ENCODE peak calls at places on chromosome 20, in four cellular contexts. U is epithelial cell of prostate, K is left lung, Y is uterus. F is an unnamed sample.

GRCh38 chr20:38723069-38723981 is 961 bp upstream of the SLC32A1 start:
- DNase-seq in U (no peak), K (no peak), Y (no peak), F (no peak)

GRCh38 chr20:62921119-62921687 is 5.1 kb downstream of the DIDO1 start:
- DNase-seq in U (no peak), K (no peak), Y (no peak), F (peak; percentile 75)

GRCh38 chr20:58515240-58516212 is at the start of gene APCDD1L:
- DNase-seq in U (peak; percentile 39), K (no peak), Y (no peak), F (peak; percentile 68)

GRCh38 chr20:15220778-15221565 is 883.6 kb upstream of the FLRT3 start:
- DNase-seq in U (peak; percentile 22), K (no peak), Y (no peak), F (no peak)

GRCh38 chr20:50118203-50118602 is 5.3 kb upstream of the UBE2V1 start:
- DNase-seq in U (no peak), K (no peak), Y (no peak), F (no peak)

GRCh38 chr20:37773260-37773825 is 79.5 kb downstream of the CTNNBL1 start:
- DNase-seq in U (no peak), K (no peak), Y (no peak), F (no peak)

GRCh38 chr20:23435675-23436539 is 3.6 kb upstream of the CSTL1 start:
- DNase-seq in U (no peak), K (no peak), Y (no peak), F (no peak)

GRCh38 chr20:34052414-34052813 is 58.7 kb downstream of the RALY start:
- DNase-seq in U (no peak), K (no peak), Y (no peak), F (no peak)

GRCh38 chr20:51275816-51276215 is 252.9 kb upstream of the KCNG1 start:
- DNase-seq in U (no peak), K (no peak), Y (peak; percentile 35), F (no peak)

GRCh38 chr20:48411906-48412305 is 415.9 kb downstream of the PREX1 start:
- DNase-seq in U (no peak), K (no peak), Y (no peak), F (no peak)

GRCh38 chr20:10798811-10799210 is 125.0 kb upstream of the JAG1 start:
- DNase-seq in U (peak; percentile 73), K (no peak), Y (no peak), F (no peak)

GRCh38 chr20:14568225-14568624 is 230.8 kb upstream of the FLRT3 start:
- DNase-seq in U (no peak), K (no peak), Y (no peak), F (no peak)

GRCh38 chr20:24584538-24585356 is 115.3 kb downstream of the SYNDIG1 start:
- DNase-seq in U (no peak), K (no peak), Y (no peak), F (no peak)

GRCh38 chr20:7152071-7152470 is 384.6 kb downstream of the BMP2 start:
- DNase-seq in U (peak; percentile 58), K (no peak), Y (no peak), F (no peak)

GRCh38 chr20:13468166-13468565 is 170.6 kb downstream of the TASP1 start:
- DNase-seq in U (no peak), K (no peak), Y (no peak), F (no peak)

GRCh38 chr20:23655551-23656211 is 17.9 kb upstream of the CST3 start:
- DNase-seq in U (no peak), K (peak; percentile 91), Y (peak; percentile 55), F (peak; percentile 90)

GRCh38 chr20:38842017-38842416 is 36.5 kb downstream of the PPP1R16B start:
- DNase-seq in U (no peak), K (no peak), Y (no peak), F (no peak)

GRCh38 chr20:8796088-8796665 is 272.7 kb upstream of the PLCB4 start:
- DNase-seq in U (no peak), K (no peak), Y (no peak), F (no peak)

GRCh38 chr20:38151455-38151854 is 13.6 kb downstream of the TGM2 start:
- DNase-seq in U (no peak), K (no peak), Y (no peak), F (peak; percentile 17)

GRCh38 chr20:363319-364078 is 16.6 kb downstream of the NRSN2 start:
- DNase-seq in U (no peak), K (no peak), Y (no peak), F (peak; percentile 23)

GRCh38 chr20:57884956-57885355 is 175.1 kb upstream of the PMEPA1 start:
- DNase-seq in U (no peak), K (no peak), Y (no peak), F (no peak)

GRCh38 chr20:51380401-51381385 is 161.8 kb downstream of the NFATC2 start:
- DNase-seq in U (no peak), K (no peak), Y (no peak), F (peak; percentile 16)

GRCh38 chr20:18504479-18505060 is 3.2 kb upstream of the SEC23B start:
- DNase-seq in U (no peak), K (peak; percentile 76), Y (no peak), F (peak; percentile 76)

GRCh38 chr20:7257719-7258466 is 490.4 kb downstream of the BMP2 start:
- DNase-seq in U (no peak), K (no peak), Y (no peak), F (no peak)

GRCh38 chr20:23436681-23437080 is 2.8 kb upstream of the CSTL1 start:
- DNase-seq in U (no peak), K (no peak), Y (no peak), F (no peak)

GRCh38 chr20:46746972-46747371 is 37.5 kb downstream of the SLC2A10 start:
- DNase-seq in U (peak; percentile 31), K (no peak), Y (no peak), F (no peak)

GRCh38 chr20:35831029-35831428 is 59.2 kb downstream of the PHF20 start:
- DNase-seq in U (no peak), K (no peak), Y (no peak), F (no peak)

GRCh38 chr20:50883856-50884255 is 47.4 kb downstream of the ADNP start:
- DNase-seq in U (no peak), K (no peak), Y (no peak), F (no peak)

GRCh38 chr20:38337561-38338140 is 8.6 kb upstream of the LBP start:
- DNase-seq in U (no peak), K (no peak), Y (no peak), F (no peak)

GRCh38 chr20:19750907-19751636 is 7.0 kb upstream of the RIN2 start:
- DNase-seq in U (no peak), K (no peak), Y (no peak), F (no peak)

DNA sequence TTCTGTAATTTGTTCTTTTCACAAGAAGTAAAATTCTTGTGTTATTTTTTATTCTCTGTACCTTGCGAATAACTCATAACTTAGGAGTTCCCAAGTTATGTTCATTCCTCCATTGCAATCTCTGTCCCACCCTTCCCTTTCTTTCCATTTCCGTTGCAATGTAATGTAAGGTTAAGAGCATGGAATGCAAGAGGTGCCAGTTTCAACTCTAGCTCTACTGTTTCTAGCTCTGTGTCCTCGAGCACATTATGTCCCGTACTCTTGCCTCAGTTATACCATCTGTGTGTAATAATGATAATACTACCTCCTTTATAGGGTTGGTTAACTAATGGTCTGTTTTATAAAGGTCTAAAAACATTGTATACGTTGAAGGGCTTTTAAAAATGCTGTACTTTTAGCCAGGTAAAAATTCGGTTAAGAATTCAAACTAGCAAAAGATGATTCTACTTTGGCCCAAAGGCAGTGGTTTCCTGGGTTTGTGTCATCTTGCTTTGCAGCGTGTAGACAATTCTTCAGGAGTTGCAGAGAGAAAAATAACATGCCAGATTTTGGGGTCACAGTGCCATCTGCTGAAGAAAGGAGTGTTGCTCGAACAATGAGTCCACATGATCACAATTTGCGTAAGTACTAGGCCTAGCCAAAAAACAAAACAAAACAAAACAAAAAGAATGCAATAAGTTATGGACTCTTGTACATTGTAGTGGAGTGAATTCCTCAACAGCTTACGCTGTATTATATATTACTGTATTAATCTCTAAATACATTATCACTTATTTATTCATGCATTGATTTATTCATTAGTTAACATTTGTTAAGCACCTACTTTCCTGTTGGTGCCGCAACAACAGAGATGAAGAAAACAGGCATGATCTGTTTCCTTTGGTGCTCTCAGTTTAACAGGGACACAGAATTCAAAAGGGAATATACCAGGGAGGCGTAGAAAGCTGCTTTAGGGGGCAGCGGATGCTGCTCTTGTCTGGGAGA is 10.0 kb upstream of the PFDN4 start:
- DNase-seq in U (no peak), K (no peak), Y (no peak), F (no peak)
- H3K27ac ChIP-seq in U (no peak overlapping the region), K (no peak overlapping the region), Y (no peak overlapping the region), F (no peak overlapping the region)

GRCh38 chr20:43676368-43676767 is 9.5 kb downstream of the MYBL2 start:
- DNase-seq in U (no peak), K (no peak), Y (no peak), F (no peak)
- H3K27ac ChIP-seq in U (no peak overlapping the region), K (no peak overlapping the region), Y (no peak overlapping the region), F (no peak overlapping the region)

GRCh38 chr20:32624687-32625345 is 39.7 kb upstream of the NOL4L start:
- DNase-seq in U (no peak), K (no peak), Y (no peak), F (no peak)

GRCh38 chr20:32625996-32626395 is 40.9 kb upstream of the NOL4L start:
- DNase-seq in U (no peak), K (no peak), Y (no peak), F (no peak)

GRCh38 chr20:32626407-32626806 is 41.3 kb upstream of the NOL4L start:
- DNase-seq in U (no peak), K (no peak), Y (no peak), F (no peak)

GRCh38 chr20:32628960-32629530 is 43.9 kb upstream of the NOL4L start:
- DNase-seq in U (no peak), K (no peak), Y (no peak), F (no peak)

DNA sequence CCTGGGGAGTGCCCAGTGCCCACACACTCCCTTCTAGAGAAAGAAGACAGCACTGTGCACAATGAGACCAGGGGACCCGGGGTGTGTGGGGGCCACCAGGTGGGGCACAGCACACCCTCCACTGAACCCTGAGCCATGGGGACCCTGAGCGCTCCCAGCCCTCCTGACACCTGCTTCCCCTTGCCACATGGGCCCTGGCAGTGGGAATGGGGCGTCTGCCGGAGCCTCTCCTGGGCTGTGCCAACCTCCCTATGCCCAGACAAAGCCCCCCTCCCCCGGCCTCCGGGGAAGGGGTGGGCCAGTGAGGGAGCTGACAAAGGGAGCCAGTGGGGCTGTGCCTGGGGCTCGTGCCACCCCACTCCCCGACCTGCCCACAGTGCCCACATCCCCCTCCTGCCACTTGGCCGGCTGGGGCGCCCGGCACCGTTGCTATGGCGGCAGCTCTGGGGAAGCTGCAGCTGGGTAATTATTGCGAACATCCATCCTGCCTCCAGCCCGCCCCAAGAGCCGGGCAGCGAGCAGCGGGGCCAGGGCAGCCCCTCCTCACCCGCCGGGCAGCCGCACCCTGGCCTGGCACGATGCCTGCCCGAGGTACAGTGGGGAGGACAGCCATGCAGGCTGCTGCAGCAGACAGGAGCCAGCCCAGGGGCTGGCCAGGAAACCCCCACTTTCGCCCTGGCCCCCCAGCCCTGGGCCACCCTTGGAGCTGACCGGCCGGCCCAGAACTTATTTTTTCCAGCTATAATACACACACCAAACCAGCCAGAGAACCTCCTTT is 41.9 kb upstream of the NOL4L start:
- DNase-seq in U (no peak), K (no peak), Y (no peak), F (no peak)
- H3K27ac ChIP-seq in U (no peak overlapping the region), K (no peak overlapping the region), Y (no peak overlapping the region), F (no peak overlapping the region)

GRCh38 chr20:4926531-4927156 is 74.7 kb downstream of the SLC23A2 start:
- DNase-seq in U (no peak), K (no peak), Y (no peak), F (no peak)

GRCh38 chr20:4924032-4924431 is 77.3 kb downstream of the SLC23A2 start:
- DNase-seq in U (no peak), K (no peak), Y (no peak), F (no peak)

GRCh38 chr20:4929686-4930397 is 71.5 kb downstream of the SLC23A2 start:
- DNase-seq in U (no peak), K (no peak), Y (no peak), F (no peak)

GRCh38 chr20:4922186-4922585 is 79.1 kb downstream of the SLC23A2 start:
- DNase-seq in U (no peak), K (no peak), Y (no peak), F (no peak)

GRCh38 chr20:4925842-4926530 is 75.3 kb downstream of the SLC23A2 start:
- DNase-seq in U (peak; percentile 31), K (no peak), Y (peak; percentile 72), F (peak; percentile 89)
- H3K27ac ChIP-seq in U (peak overlapping the region; percentile 49), K (peak overlapping the region; percentile 50), Y (peak overlapping the region; percentile 69), F (no peak overlapping the region)

F was measured in aorta.